ENCODE peak calls at places on chromosome 2, in eight cellular contexts. One of them, this sample, is unnamed.

GRCh38 chr2:238224636-238225035 is 15.2 kb downstream of the HES6 start:
- DNase-seq in AG08396: no peak
- DNase-seq in GM20000: no peak
- DNase-seq in NCI-H187 treated with DMSO at 0.1 percent for 48 hours: no peak
- DNase-seq in stimulated activated CD4-positive, alpha-beta T cell treated with anti-CD3 and anti-CD28 coated beads, Interleukin-1b, Interleukin-23, amount 100 ng/mL, for 48 hours: no peak
- DNase-seq in GM03348: no peak
- DNase-seq in lung: no peak
- DNase-seq in endothelial cell: no peak
- DNase-seq in this sample: no peak

GRCh38 chr2:170212625-170213280 is 34.8 kb downstream of the MYO3B start:
- DNase-seq in AG08396: no peak
- DNase-seq in GM20000: no peak
- DNase-seq in NCI-H187 treated with DMSO at 0.1 percent for 48 hours: no peak
- DNase-seq in stimulated activated CD4-positive, alpha-beta T cell treated with anti-CD3 and anti-CD28 coated beads, Interleukin-1b, Interleukin-23, amount 100 ng/mL, for 48 hours: no peak
- DNase-seq in GM03348: peak
- DNase-seq in lung: no peak
- DNase-seq in endothelial cell: no peak
- DNase-seq in this sample: no peak

GRCh38 chr2:176491172-176491904 is 222.1 kb downstream of the MTX2 start:
- DNase-seq in AG08396: peak
- DNase-seq in GM20000: peak
- DNase-seq in NCI-H187 treated with DMSO at 0.1 percent for 48 hours: no peak
- DNase-seq in stimulated activated CD4-positive, alpha-beta T cell treated with anti-CD3 and anti-CD28 coated beads, Interleukin-1b, Interleukin-23, amount 100 ng/mL, for 48 hours: peak
- DNase-seq in GM03348: peak
- DNase-seq in lung: peak
- DNase-seq in endothelial cell: no peak
- DNase-seq in this sample: peak

GRCh38 chr2:228777855-228778355 is 493.2 kb downstream of the PID1 start:
- DNase-seq in AG08396: no peak
- DNase-seq in GM20000: no peak
- DNase-seq in NCI-H187 treated with DMSO at 0.1 percent for 48 hours: no peak
- DNase-seq in stimulated activated CD4-positive, alpha-beta T cell treated with anti-CD3 and anti-CD28 coated beads, Interleukin-1b, Interleukin-23, amount 100 ng/mL, for 48 hours: no peak
- DNase-seq in GM03348: no peak
- DNase-seq in lung: no peak
- DNase-seq in endothelial cell: no peak
- DNase-seq in this sample: no peak

GRCh38 chr2:198063242-198063641 is 258.8 kb downstream of the PLCL1 start:
- DNase-seq in AG08396: no peak
- DNase-seq in GM20000: no peak
- DNase-seq in NCI-H187 treated with DMSO at 0.1 percent for 48 hours: no peak
- DNase-seq in stimulated activated CD4-positive, alpha-beta T cell treated with anti-CD3 and anti-CD28 coated beads, Interleukin-1b, Interleukin-23, amount 100 ng/mL, for 48 hours: no peak
- DNase-seq in GM03348: no peak
- DNase-seq in lung: no peak
- DNase-seq in endothelial cell: no peak
- DNase-seq in this sample: no peak

GRCh38 chr2:174527101-174527721 is 40.4 kb upstream of the GPR155 start:
- DNase-seq in AG08396: no peak
- DNase-seq in GM20000: no peak
- DNase-seq in NCI-H187 treated with DMSO at 0.1 percent for 48 hours: no peak
- DNase-seq in stimulated activated CD4-positive, alpha-beta T cell treated with anti-CD3 and anti-CD28 coated beads, Interleukin-1b, Interleukin-23, amount 100 ng/mL, for 48 hours: no peak
- DNase-seq in GM03348: no peak
- DNase-seq in lung: no peak
- DNase-seq in endothelial cell: no peak
- DNase-seq in this sample: no peak

GRCh38 chr2:170401187-170401586 is 223.2 kb downstream of the MYO3B start:
- DNase-seq in AG08396: no peak
- DNase-seq in GM20000: no peak
- DNase-seq in NCI-H187 treated with DMSO at 0.1 percent for 48 hours: no peak
- DNase-seq in stimulated activated CD4-positive, alpha-beta T cell treated with anti-CD3 and anti-CD28 coated beads, Interleukin-1b, Interleukin-23, amount 100 ng/mL, for 48 hours: no peak
- DNase-seq in GM03348: no peak
- DNase-seq in lung: no peak
- DNase-seq in endothelial cell: no peak
- DNase-seq in this sample: no peak

GRCh38 chr2:100292022-100292580 is 30.2 kb downstream of the LONRF2 start:
- DNase-seq in AG08396: peak
- DNase-seq in GM20000: no peak
- DNase-seq in NCI-H187 treated with DMSO at 0.1 percent for 48 hours: no peak
- DNase-seq in stimulated activated CD4-positive, alpha-beta T cell treated with anti-CD3 and anti-CD28 coated beads, Interleukin-1b, Interleukin-23, amount 100 ng/mL, for 48 hours: peak
- DNase-seq in GM03348: peak
- DNase-seq in lung: peak
- DNase-seq in endothelial cell: no peak
- DNase-seq in this sample: peak

GRCh38 chr2:215880970-215881369 is 132.4 kb downstream of the MREG start:
- DNase-seq in AG08396: no peak
- DNase-seq in GM20000: peak
- DNase-seq in NCI-H187 treated with DMSO at 0.1 percent for 48 hours: no peak
- DNase-seq in stimulated activated CD4-positive, alpha-beta T cell treated with anti-CD3 and anti-CD28 coated beads, Interleukin-1b, Interleukin-23, amount 100 ng/mL, for 48 hours: no peak
- DNase-seq in GM03348: no peak
- DNase-seq in lung: no peak
- DNase-seq in endothelial cell: no peak
- DNase-seq in this sample: no peak

GRCh38 chr2:176516051-176516601 is 246.9 kb downstream of the MTX2 start:
- DNase-seq in AG08396: no peak
- DNase-seq in GM20000: no peak
- DNase-seq in NCI-H187 treated with DMSO at 0.1 percent for 48 hours: no peak
- DNase-seq in stimulated activated CD4-positive, alpha-beta T cell treated with anti-CD3 and anti-CD28 coated beads, Interleukin-1b, Interleukin-23, amount 100 ng/mL, for 48 hours: no peak
- DNase-seq in GM03348: no peak
- DNase-seq in lung: no peak
- DNase-seq in endothelial cell: peak
- DNase-seq in this sample: no peak